ENCODE peak calls at places on chromosomes 6 and 20, in four cellular contexts. N is HCT116, D is PC-3, I is GM23338. T is an unnamed sample. For H3K9me2, the result is how much of the 10 kb centered on the place peaks cover.

GRCh38 chr6:36612101-36612625 is 18.0 kb downstream of the SRSF3 start:
- DNase-seq in N (no peak), D (no peak), I (no peak), T (no peak)

GRCh38 chr6:9062581-9062980 is 627.2 kb upstream of the SLC35B3 start:
- DNase-seq in N (no peak), D (no peak), I (no peak), T (no peak)

GRCh38 chr20:61615806-61616205 is 363.7 kb downstream of the CDH4 start:
- DNase-seq in N (no peak), D (no peak), I (no peak), T (no peak)

GRCh38 chr6:100657678-100658330 is 193.1 kb upstream of the SIM1 start:
- DNase-seq in N (no peak), D (peak), I (no peak), T (peak)

GRCh38 chr6:31083742-31084354 is 28.5 kb downstream of the C6orf15 start:
- DNase-seq in N (peak), D (no peak), I (peak), T (peak)

GRCh38 chr6:97114645-97115044 is 168.4 kb downstream of the MMS22L start:
- DNase-seq in N (no peak), D (no peak), I (no peak), T (no peak)

GRCh38 chr6:33091957-33092356 is 16.2 kb downstream of the HLA-DPB1 start:
- DNase-seq in N (peak), D (peak), I (peak), T (no peak)

GRCh38 chr20:4179545-4179944 is 164.2 kb upstream of the RNF24 start:
- DNase-seq in N (no peak), D (no peak), I (no peak), T (no peak)

GRCh38 chr6:7200598-7201443 is 93.1 kb downstream of the RREB1 start:
- DNase-seq in N (no peak), D (peak), I (no peak), T (peak)

GRCh38 chr6:70312165-70312564 is 9.3 kb upstream of the COL9A1 start:
- DNase-seq in N (peak), D (peak), I (peak), T (no peak)

GRCh38 chr6:70314240-70314639 is 11.4 kb upstream of the COL9A1 start:
- DNase-seq in N (no peak), D (no peak), I (no peak), T (peak)

GRCh38 chr6:70310063-70310694 is 7.3 kb upstream of the COL9A1 start:
- DNase-seq in N (peak), D (peak), I (peak), T (peak)

GRCh38 chr6:70315096-70315751 is 12.3 kb upstream of the COL9A1 start:
- DNase-seq in N (no peak), D (no peak), I (no peak), T (no peak)
- TF ChIP-seq EZH2 in N (no peak), D (no peak), I (no peak), T (no peak)

GRCh38 chr6:126907312-126907711 is 211.2 kb upstream of the RSPO3 start:
- DNase-seq in N (no peak), D (no peak), I (no peak), T (no peak)
- H3K4me2 ChIP-seq in N (no peak), D (no peak), I (no peak), T (no peak)

DNA sequence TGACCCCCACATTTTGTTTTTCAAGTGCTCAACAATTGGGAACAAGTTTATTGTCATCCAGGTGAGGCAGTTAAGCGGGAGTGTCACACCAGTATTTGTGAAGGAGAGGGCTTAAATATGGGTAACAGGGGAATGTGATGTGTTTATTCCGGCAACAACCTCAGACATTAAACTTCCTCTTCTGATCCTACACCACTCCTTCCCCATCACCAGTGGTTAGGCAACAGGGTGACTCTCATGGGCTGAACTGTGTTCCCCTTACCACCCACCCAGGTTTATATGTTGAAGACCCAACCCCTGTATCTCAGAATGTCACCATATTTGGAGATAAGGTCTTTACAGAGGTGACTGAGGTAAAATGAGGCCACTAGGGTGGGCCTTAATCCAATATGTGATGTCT is 52.1 kb upstream of the RNF182 start:
- DNase-seq in N (no peak), D (no peak), I (no peak), T (no peak)
- H3K9me2 ChIP-seq in N (under half), D (under half), I (under half), T (under half)

GRCh38 chr6:117906454-117906904 is 585 bp upstream of the SLC35F1 start:
- DNase-seq in N (no peak), D (peak), I (no peak), T (no peak)
- TF ChIP-seq EZH2 in N (no peak), D (no peak), I (no peak), T (no peak)

GRCh38 chr20:8953300-8953699 is 115.6 kb upstream of the PLCB4 start:
- DNase-seq in N (no peak), D (no peak), I (peak), T (no peak)
- H3K4me2 ChIP-seq in N (no peak), D (no peak), I (no peak), T (no peak)

GRCh38 chr6:121711472-121711871 is 276.0 kb downstream of the GJA1 start:
- DNase-seq in N (no peak), D (no peak), I (no peak), T (no peak)
- H3K9me2 ChIP-seq in N (under half), D (under half), I (under half), T (under half)

DNA sequence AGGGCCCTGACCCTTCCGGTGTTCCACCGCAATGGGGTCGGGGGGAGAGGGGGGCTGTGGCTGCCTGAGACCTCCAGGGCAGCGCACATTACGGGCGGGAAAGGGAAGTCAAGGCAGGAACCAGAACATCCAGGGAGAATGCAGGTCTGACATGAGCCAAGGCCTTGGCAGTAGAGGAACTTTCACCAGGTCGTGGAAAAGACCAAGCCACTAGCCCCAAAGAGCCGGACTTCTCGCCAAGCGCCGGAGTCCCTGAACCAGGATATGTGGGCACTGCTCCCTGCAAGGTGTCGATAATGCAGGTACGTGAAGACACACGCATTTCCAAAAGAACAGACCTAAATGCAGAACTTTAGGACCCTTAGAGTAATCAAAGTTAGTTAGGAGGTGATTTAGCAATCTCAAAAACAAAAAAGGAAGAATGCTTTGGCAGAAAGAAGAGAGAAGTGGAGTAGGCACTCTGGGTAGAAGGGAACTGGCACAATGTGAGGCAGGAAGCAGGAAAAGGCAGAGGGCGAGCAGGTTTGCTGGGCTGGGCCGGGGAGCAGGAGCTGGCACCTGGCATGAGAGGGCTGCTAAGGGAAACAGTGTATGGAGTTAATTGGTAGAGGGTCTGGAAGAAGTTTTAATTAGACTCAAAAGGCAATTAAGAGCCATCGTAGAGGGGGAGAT is 14.3 kb downstream of the POU3F2 start:
- DNase-seq in N (no peak), D (no peak), I (no peak), T (no peak)
- TF ChIP-seq EZH2 in N (no peak), D (no peak), I (no peak), T (no peak)

GRCh38 chr20:42788707-42789106 is 401.0 kb downstream of the PTPRT start:
- DNase-seq in N (no peak), D (no peak), I (no peak), T (no peak)
- H3K4me2 ChIP-seq in N (no peak), D (no peak), I (no peak), T (no peak)

GRCh38 chr6:47729019-47729418 is 30.6 kb downstream of the ADGRF4 start:
- DNase-seq in N (no peak), D (peak), I (no peak), T (no peak)

GRCh38 chr6:47722178-47722577 is 23.8 kb downstream of the ADGRF4 start:
- DNase-seq in N (no peak), D (no peak), I (no peak), T (no peak)

GRCh38 chr6:47724300-47724699 is 25.9 kb downstream of the ADGRF4 start:
- DNase-seq in N (no peak), D (peak), I (no peak), T (no peak)

GRCh38 chr6:47729457-47729856 is 31.1 kb downstream of the ADGRF4 start:
- DNase-seq in N (no peak), D (no peak), I (no peak), T (no peak)

GRCh38 chr6:47727391-47727790 is 29.0 kb downstream of the ADGRF4 start:
- DNase-seq in N (no peak), D (no peak), I (no peak), T (no peak)
- H3K9me2 ChIP-seq in N (under half), D (under half), I (under half), T (under half)

GRCh38 chr6:12271594-12271993 is 18.6 kb upstream of the EDN1 start:
- DNase-seq in N (no peak), D (no peak), I (no peak), T (no peak)

GRCh38 chr6:12269100-12269499 is 21.1 kb upstream of the EDN1 start:
- DNase-seq in N (no peak), D (no peak), I (no peak), T (no peak)

GRCh38 chr6:12275084-12275483 is 15.1 kb upstream of the EDN1 start:
- DNase-seq in N (no peak), D (peak), I (no peak), T (no peak)

GRCh38 chr6:12270551-12271228 is 19.5 kb upstream of the EDN1 start:
- DNase-seq in N (no peak), D (no peak), I (no peak), T (no peak)

DNA sequence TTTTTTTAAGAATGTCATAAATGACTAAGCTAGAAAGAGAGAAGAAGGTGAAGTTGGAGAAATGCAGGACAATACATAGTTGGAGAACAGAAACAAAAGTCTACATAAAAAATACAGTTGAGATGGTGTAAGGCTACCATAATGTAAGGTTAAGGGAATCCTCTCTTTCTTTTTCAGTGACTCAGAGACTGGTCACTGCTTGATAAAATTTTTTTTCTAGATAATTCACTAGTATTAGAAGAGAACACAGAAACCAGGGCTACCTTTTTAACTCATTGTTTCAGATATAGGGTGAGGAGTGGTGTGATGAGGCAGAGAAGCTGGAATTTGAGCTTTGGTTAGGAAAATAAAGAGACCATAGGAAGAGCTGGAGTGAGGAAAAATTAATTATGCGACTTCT is 18.2 kb upstream of the EDN1 start:
- DNase-seq in N (no peak), D (no peak), I (no peak), T (no peak)
- TF ChIP-seq EZH2 in N (no peak), D (no peak), I (no peak), T (no peak)

T was measured in hepatocyte.